ENCODE peak calls at places on chromosome 10, in five cellular contexts. One of them, this sample, is unnamed.

GRCh38 chr10:42969909-42970308 is 107.0 kb upstream of the RET start:
- DNase-seq in foreskin keratinocyte: no peak
- DNase-seq in thoracic aorta: no peak
- DNase-seq in adrenal gland: no peak
- DNase-seq in CD4-positive, alpha-beta memory T cell: no peak
- DNase-seq in this sample: no peak

GRCh38 chr10:8360365-8360764 is 305.9 kb downstream of the GATA3 start:
- DNase-seq in foreskin keratinocyte: no peak
- DNase-seq in thoracic aorta: no peak
- DNase-seq in adrenal gland: no peak
- DNase-seq in CD4-positive, alpha-beta memory T cell: peak; percentile 17
- DNase-seq in this sample: peak; percentile 52

GRCh38 chr10:12848439-12849173 is 152.9 kb downstream of the CCDC3 start:
- DNase-seq in foreskin keratinocyte: no peak
- DNase-seq in thoracic aorta: no peak
- DNase-seq in adrenal gland: no peak
- DNase-seq in CD4-positive, alpha-beta memory T cell: no peak
- DNase-seq in this sample: no peak

GRCh38 chr10:72954596-72955569 is at the start of gene PLA2G12B:
- DNase-seq in foreskin keratinocyte: no peak
- DNase-seq in thoracic aorta: no peak
- DNase-seq in adrenal gland: no peak
- DNase-seq in CD4-positive, alpha-beta memory T cell: no peak
- DNase-seq in this sample: no peak

GRCh38 chr10:18690541-18690940 is 31.3 kb downstream of the ARL5B start:
- DNase-seq in foreskin keratinocyte: no peak
- DNase-seq in thoracic aorta: no peak
- DNase-seq in adrenal gland: no peak
- DNase-seq in CD4-positive, alpha-beta memory T cell: no peak
- DNase-seq in this sample: no peak

GRCh38 chr10:22997102-22997501 is 69.2 kb downstream of the ARMC3 start:
- DNase-seq in foreskin keratinocyte: peak; percentile 32
- DNase-seq in thoracic aorta: no peak
- DNase-seq in adrenal gland: no peak
- DNase-seq in CD4-positive, alpha-beta memory T cell: no peak
- DNase-seq in this sample: no peak

GRCh38 chr10:108598320-108598695 is 1325.0 kb downstream of the XPNPEP1 start:
- DNase-seq in foreskin keratinocyte: no peak
- DNase-seq in thoracic aorta: no peak
- DNase-seq in adrenal gland: no peak
- DNase-seq in CD4-positive, alpha-beta memory T cell: no peak
- DNase-seq in this sample: no peak

GRCh38 chr10:70558871-70559810 is 43.4 kb downstream of the PRF1 start:
- DNase-seq in foreskin keratinocyte: no peak
- DNase-seq in thoracic aorta: peak; percentile 19
- DNase-seq in adrenal gland: peak; percentile 55
- DNase-seq in CD4-positive, alpha-beta memory T cell: peak; percentile 66
- DNase-seq in this sample: peak; percentile 67

GRCh38 chr10:126204320-126204719 is 184.0 kb downstream of the ADAM12 start:
- DNase-seq in foreskin keratinocyte: peak; percentile 88
- DNase-seq in thoracic aorta: no peak
- DNase-seq in adrenal gland: no peak
- DNase-seq in CD4-positive, alpha-beta memory T cell: no peak
- DNase-seq in this sample: no peak

GRCh38 chr10:80137031-80137712 is 4.6 kb downstream of the PLAC9 start:
- DNase-seq in foreskin keratinocyte: no peak
- DNase-seq in thoracic aorta: no peak
- DNase-seq in adrenal gland: no peak
- DNase-seq in CD4-positive, alpha-beta memory T cell: no peak
- DNase-seq in this sample: no peak

GRCh38 chr10:98374176-98374969 is 40.6 kb downstream of the PYROXD2 start:
- DNase-seq in foreskin keratinocyte: peak; percentile 46
- DNase-seq in thoracic aorta: no peak
- DNase-seq in adrenal gland: no peak
- DNase-seq in CD4-positive, alpha-beta memory T cell: no peak
- DNase-seq in this sample: no peak

GRCh38 chr10:11165591-11166543 is 148.2 kb downstream of the CELF2 start:
- DNase-seq in foreskin keratinocyte: no peak
- DNase-seq in thoracic aorta: no peak
- DNase-seq in adrenal gland: peak; percentile 25
- DNase-seq in CD4-positive, alpha-beta memory T cell: peak; percentile 78
- DNase-seq in this sample: peak; percentile 82

GRCh38 chr10:131722525-131723264 is 178.1 kb upstream of the PPP2R2D start:
- DNase-seq in foreskin keratinocyte: no peak
- DNase-seq in thoracic aorta: no peak
- DNase-seq in adrenal gland: peak; percentile 7
- DNase-seq in CD4-positive, alpha-beta memory T cell: no peak
- DNase-seq in this sample: no peak

GRCh38 chr10:102682441-102682840 is 31.8 kb downstream of the ARL3 start:
- DNase-seq in foreskin keratinocyte: no peak
- DNase-seq in thoracic aorta: no peak
- DNase-seq in adrenal gland: no peak
- DNase-seq in CD4-positive, alpha-beta memory T cell: no peak
- DNase-seq in this sample: no peak

GRCh38 chr10:18005781-18006456 is 54.2 kb downstream of the SLC39A12 start:
- DNase-seq in foreskin keratinocyte: no peak
- DNase-seq in thoracic aorta: no peak
- DNase-seq in adrenal gland: no peak
- DNase-seq in CD4-positive, alpha-beta memory T cell: no peak
- DNase-seq in this sample: no peak

GRCh38 chr10:29430101-29430500 is 141.2 kb downstream of the LYZL1 start:
- DNase-seq in foreskin keratinocyte: no peak
- DNase-seq in thoracic aorta: no peak
- DNase-seq in adrenal gland: no peak
- DNase-seq in CD4-positive, alpha-beta memory T cell: no peak
- DNase-seq in this sample: no peak

GRCh38 chr10:72567884-72568283 is 58.0 kb downstream of the MICU1 start:
- DNase-seq in foreskin keratinocyte: no peak
- DNase-seq in thoracic aorta: no peak
- DNase-seq in adrenal gland: no peak
- DNase-seq in CD4-positive, alpha-beta memory T cell: no peak
- DNase-seq in this sample: no peak

GRCh38 chr10:72275351-72276012 is 1.8 kb downstream of the DDIT4 start:
- DNase-seq in foreskin keratinocyte: no peak
- DNase-seq in thoracic aorta: no peak
- DNase-seq in adrenal gland: peak; percentile 59
- DNase-seq in CD4-positive, alpha-beta memory T cell: no peak
- DNase-seq in this sample: no peak

GRCh38 chr10:20623561-20623960 is 273.6 kb downstream of the NEBL start:
- DNase-seq in foreskin keratinocyte: no peak
- DNase-seq in thoracic aorta: no peak
- DNase-seq in adrenal gland: no peak
- DNase-seq in CD4-positive, alpha-beta memory T cell: no peak
- DNase-seq in this sample: no peak

GRCh38 chr10:804787-805634 is 115.5 kb upstream of the DIP2C start:
- DNase-seq in foreskin keratinocyte: no peak
- DNase-seq in thoracic aorta: no peak
- DNase-seq in adrenal gland: no peak
- DNase-seq in CD4-positive, alpha-beta memory T cell: no peak
- DNase-seq in this sample: no peak

GRCh38 chr10:11270135-11270857 is 252.6 kb downstream of the CELF2 start:
- DNase-seq in foreskin keratinocyte: no peak
- DNase-seq in thoracic aorta: no peak
- DNase-seq in adrenal gland: peak; percentile 73
- DNase-seq in CD4-positive, alpha-beta memory T cell: peak; percentile 65
- DNase-seq in this sample: peak; percentile 73

GRCh38 chr10:117399341-117400196 is 24.3 kb upstream of the PDZD8 start:
- DNase-seq in foreskin keratinocyte: peak; percentile 32
- DNase-seq in thoracic aorta: no peak
- DNase-seq in adrenal gland: no peak
- DNase-seq in CD4-positive, alpha-beta memory T cell: no peak
- DNase-seq in this sample: no peak

GRCh38 chr10:53025172-53025651 is 252.6 kb upstream of the MBL2 start:
- DNase-seq in foreskin keratinocyte: no peak
- DNase-seq in thoracic aorta: no peak
- DNase-seq in adrenal gland: no peak
- DNase-seq in CD4-positive, alpha-beta memory T cell: no peak
- DNase-seq in this sample: no peak

GRCh38 chr10:131858583-131859340 is 42.0 kb upstream of the PPP2R2D start:
- DNase-seq in foreskin keratinocyte: no peak
- DNase-seq in thoracic aorta: no peak
- DNase-seq in adrenal gland: no peak
- DNase-seq in CD4-positive, alpha-beta memory T cell: no peak
- DNase-seq in this sample: no peak

GRCh38 chr10:33212061-33212748 is 122.3 kb downstream of the NRP1 start:
- DNase-seq in foreskin keratinocyte: no peak
- DNase-seq in thoracic aorta: no peak
- DNase-seq in adrenal gland: no peak
- DNase-seq in CD4-positive, alpha-beta memory T cell: no peak
- DNase-seq in this sample: no peak

GRCh38 chr10:3782099-3782455 is 2.9 kb downstream of the KLF6 start:
- DNase-seq in foreskin keratinocyte: peak; percentile 17
- DNase-seq in thoracic aorta: no peak
- DNase-seq in adrenal gland: no peak
- DNase-seq in CD4-positive, alpha-beta memory T cell: peak; percentile 77
- DNase-seq in this sample: peak; percentile 39
- H3K4me1 ChIP-seq in foreskin keratinocyte: peaks cover 21% of the 10 kb centered on the region
- H3K4me1 ChIP-seq in thoracic aorta: peaks cover 22% of the 10 kb centered on the region
- H3K4me1 ChIP-seq in adrenal gland: peaks cover 67% of the 10 kb centered on the region
- H3K4me1 ChIP-seq in CD4-positive, alpha-beta memory T cell: peaks cover 55% of the 10 kb centered on the region
- H3K4me1 ChIP-seq in this sample: peaks cover 59% of the 10 kb centered on the region

GRCh38 chr10:100775866-100776265 is 30.5 kb downstream of the PAX2 start:
- DNase-seq in foreskin keratinocyte: no peak
- DNase-seq in thoracic aorta: no peak
- DNase-seq in adrenal gland: no peak
- DNase-seq in CD4-positive, alpha-beta memory T cell: no peak
- DNase-seq in this sample: no peak
- H3K4me1 ChIP-seq in foreskin keratinocyte: no peaks in the 10 kb centered on the region
- H3K4me1 ChIP-seq in thoracic aorta: no peaks in the 10 kb centered on the region
- H3K4me1 ChIP-seq in adrenal gland: no peaks in the 10 kb centered on the region
- H3K4me1 ChIP-seq in CD4-positive, alpha-beta memory T cell: no peaks in the 10 kb centered on the region
- H3K4me1 ChIP-seq in this sample: no peaks in the 10 kb centered on the region

DNA sequence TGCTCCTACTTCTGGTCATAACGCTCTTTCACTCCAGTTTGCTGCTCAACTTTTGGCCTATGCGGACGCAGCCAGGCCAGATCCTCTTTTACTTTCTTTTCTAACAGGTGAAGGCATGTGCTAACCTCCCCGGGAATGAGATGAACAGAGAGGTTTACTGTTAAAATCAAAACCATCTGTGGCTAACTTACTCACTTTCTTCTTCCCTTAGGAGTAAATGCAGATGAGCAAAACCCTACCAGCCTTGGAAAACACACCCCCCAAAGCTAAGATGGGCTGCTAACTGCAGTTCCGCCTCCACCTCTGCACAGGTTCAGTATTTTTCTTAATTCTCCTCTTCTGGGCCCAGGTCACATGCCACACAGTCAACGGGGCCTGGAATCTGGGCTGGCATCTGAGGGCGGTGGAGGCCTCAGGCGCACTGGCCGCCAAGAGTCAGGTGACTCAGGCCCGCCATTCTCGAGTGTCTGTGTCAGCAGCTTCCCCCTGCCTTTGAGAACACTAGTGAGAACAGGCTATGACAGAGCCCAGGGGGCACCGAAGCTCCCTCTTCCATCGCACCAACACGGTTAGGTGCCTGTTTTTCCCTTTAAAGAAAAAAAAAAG is 11.1 kb downstream of the FAM53B start:
- DNase-seq in foreskin keratinocyte: no peak
- DNase-seq in thoracic aorta: peak; percentile 51
- DNase-seq in adrenal gland: peak; percentile 78
- DNase-seq in CD4-positive, alpha-beta memory T cell: peak; percentile 49
- DNase-seq in this sample: peak; percentile 74
- H3K4me1 ChIP-seq in foreskin keratinocyte: peaks cover 11% of the 10 kb centered on the region
- H3K4me1 ChIP-seq in thoracic aorta: peaks cover 41% of the 10 kb centered on the region
- H3K4me1 ChIP-seq in adrenal gland: peaks cover 98% of the 10 kb centered on the region
- H3K4me1 ChIP-seq in CD4-positive, alpha-beta memory T cell: peaks cover 100% of the 10 kb centered on the region
- H3K4me1 ChIP-seq in this sample: peaks cover 100% of the 10 kb centered on the region

GRCh38 chr10:96263173-96263572 is 8.2 kb downstream of the BLNK start:
- DNase-seq in foreskin keratinocyte: no peak
- DNase-seq in thoracic aorta: no peak
- DNase-seq in adrenal gland: no peak
- DNase-seq in CD4-positive, alpha-beta memory T cell: no peak
- DNase-seq in this sample: no peak

GRCh38 chr10:96261930-96262329 is 9.4 kb downstream of the BLNK start:
- DNase-seq in foreskin keratinocyte: no peak
- DNase-seq in thoracic aorta: no peak
- DNase-seq in adrenal gland: no peak
- DNase-seq in CD4-positive, alpha-beta memory T cell: no peak
- DNase-seq in this sample: no peak

GRCh38 chr10:96264938-96265337 is 6.4 kb downstream of the BLNK start:
- DNase-seq in foreskin keratinocyte: no peak
- DNase-seq in thoracic aorta: no peak
- DNase-seq in adrenal gland: no peak
- DNase-seq in CD4-positive, alpha-beta memory T cell: no peak
- DNase-seq in this sample: no peak

GRCh38 chr10:96261132-96261531 is 10.2 kb downstream of the BLNK start:
- DNase-seq in foreskin keratinocyte: no peak
- DNase-seq in thoracic aorta: no peak
- DNase-seq in adrenal gland: no peak
- DNase-seq in CD4-positive, alpha-beta memory T cell: no peak
- DNase-seq in this sample: no peak

DNA sequence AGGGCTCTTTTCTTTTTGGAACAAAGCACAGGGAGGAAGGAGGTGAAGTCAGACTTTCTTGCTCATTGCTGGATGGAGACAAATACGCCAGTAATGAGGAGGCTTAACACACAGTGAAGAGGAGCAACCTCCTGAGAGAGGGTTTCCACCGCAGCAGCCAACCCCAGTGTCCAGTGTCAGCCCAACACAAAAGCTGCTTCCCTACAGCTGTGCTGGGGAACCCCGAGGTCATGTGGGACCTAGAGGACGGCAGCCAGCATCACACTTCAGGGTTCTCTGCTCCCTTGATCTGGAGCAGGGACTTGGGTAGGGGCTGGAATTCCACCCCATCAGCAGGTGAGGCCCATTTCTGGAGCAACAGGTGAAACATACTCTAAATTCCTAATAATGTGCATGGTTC is 7.7 kb downstream of the BLNK start:
- DNase-seq in foreskin keratinocyte: no peak
- DNase-seq in thoracic aorta: no peak
- DNase-seq in adrenal gland: no peak
- DNase-seq in CD4-positive, alpha-beta memory T cell: no peak
- DNase-seq in this sample: no peak
- H3K4me1 ChIP-seq in foreskin keratinocyte: peaks cover 4% of the 10 kb centered on the region
- H3K4me1 ChIP-seq in thoracic aorta: peaks cover 5% of the 10 kb centered on the region
- H3K4me1 ChIP-seq in adrenal gland: peaks cover 2% of the 10 kb centered on the region
- H3K4me1 ChIP-seq in CD4-positive, alpha-beta memory T cell: no peaks in the 10 kb centered on the region
- H3K4me1 ChIP-seq in this sample: no peaks in the 10 kb centered on the region

GRCh38 chr10:78035437-78035836 is 1.8 kb downstream of the RPS24 start:
- DNase-seq in foreskin keratinocyte: no peak
- DNase-seq in thoracic aorta: no peak
- DNase-seq in adrenal gland: no peak
- DNase-seq in CD4-positive, alpha-beta memory T cell: no peak
- DNase-seq in this sample: no peak
- H3K4me1 ChIP-seq in foreskin keratinocyte: peaks cover 21% of the 10 kb centered on the region
- H3K4me1 ChIP-seq in thoracic aorta: peaks cover 10% of the 10 kb centered on the region
- H3K4me1 ChIP-seq in adrenal gland: peaks cover 50% of the 10 kb centered on the region
- H3K4me1 ChIP-seq in CD4-positive, alpha-beta memory T cell: peaks cover 55% of the 10 kb centered on the region
- H3K4me1 ChIP-seq in this sample: peaks cover 47% of the 10 kb centered on the region